ENCODE peak calls at places on chromosomes 5 and 9, in ten cellular contexts. One of them, this sample, is unnamed.
A peak's percentile ranks its signal among the peaks of the same experiment; 100 is the strongest.

GRCh38 chr9:36946653-36947052 is 87.4 kb downstream of the PAX5 start:
- DNase-seq in progenitor cell of endocrine pancreas: no peak
- DNase-seq in HEK293T: no peak
- DNase-seq in non-pigmented ciliary epithelial cell: no peak
- DNase-seq in fibroblast of mammary gland: peak; percentile 41
- DNase-seq in HuH-7.5: no peak
- DNase-seq in stimulated activated CD4-positive, alpha-beta T cell treated with anti-CD3 and anti-CD28 coated beads, Interleukin-15, amount 100 ng/mL, for 24 hours: no peak
- DNase-seq in HS-27A: no peak
- DNase-seq in adrenal gland: no peak
- DNase-seq in gastrocnemius medialis: no peak
- DNase-seq in this sample: peak; percentile 23

GRCh38 chr9:96491079-96491879 is 41.3 kb downstream of the HABP4 start:
- DNase-seq in fibroblast of mammary gland: no peak
- DNase-seq in adrenal gland: peak; percentile 82
- DNase-seq in stimulated activated CD4-positive, alpha-beta T cell treated with anti-CD3 and anti-CD28 coated beads, Interleukin-15, amount 100 ng/mL, for 24 hours: peak; percentile 39
- DNase-seq in HS-27A: no peak
- DNase-seq in HEK293T: no peak
- DNase-seq in progenitor cell of endocrine pancreas: no peak
- DNase-seq in non-pigmented ciliary epithelial cell: no peak
- DNase-seq in HuH-7.5: no peak
- DNase-seq in gastrocnemius medialis: no peak
- DNase-seq in this sample: no peak

GRCh38 chr5:76811214-76811613 is 7.6 kb upstream of the F2RL1 start:
- DNase-seq in stimulated activated CD4-positive, alpha-beta T cell treated with anti-CD3 and anti-CD28 coated beads, Interleukin-15, amount 100 ng/mL, for 24 hours: no peak
- DNase-seq in HuH-7.5: no peak
- DNase-seq in gastrocnemius medialis: no peak
- DNase-seq in non-pigmented ciliary epithelial cell: no peak
- DNase-seq in HS-27A: no peak
- DNase-seq in progenitor cell of endocrine pancreas: no peak
- DNase-seq in adrenal gland: no peak
- DNase-seq in HEK293T: no peak
- DNase-seq in fibroblast of mammary gland: peak; percentile 71
- DNase-seq in this sample: peak; percentile 79

GRCh38 chr9:120730661-120731514 is 16.6 kb upstream of the MEGF9 start:
- DNase-seq in HuH-7.5: peak; percentile 69
- DNase-seq in gastrocnemius medialis: no peak
- DNase-seq in adrenal gland: no peak
- DNase-seq in stimulated activated CD4-positive, alpha-beta T cell treated with anti-CD3 and anti-CD28 coated beads, Interleukin-15, amount 100 ng/mL, for 24 hours: no peak
- DNase-seq in non-pigmented ciliary epithelial cell: peak; percentile 93
- DNase-seq in HS-27A: peak; percentile 86
- DNase-seq in fibroblast of mammary gland: peak; percentile 86
- DNase-seq in HEK293T: no peak
- DNase-seq in progenitor cell of endocrine pancreas: no peak
- DNase-seq in this sample: peak; percentile 97

GRCh38 chr5:102388235-102388634 is 92.2 kb upstream of the SLCO4C1 start:
- DNase-seq in gastrocnemius medialis: no peak
- DNase-seq in HuH-7.5: no peak
- DNase-seq in stimulated activated CD4-positive, alpha-beta T cell treated with anti-CD3 and anti-CD28 coated beads, Interleukin-15, amount 100 ng/mL, for 24 hours: no peak
- DNase-seq in fibroblast of mammary gland: no peak
- DNase-seq in non-pigmented ciliary epithelial cell: no peak
- DNase-seq in adrenal gland: no peak
- DNase-seq in HS-27A: no peak
- DNase-seq in progenitor cell of endocrine pancreas: no peak
- DNase-seq in HEK293T: no peak
- DNase-seq in this sample: no peak

GRCh38 chr5:32029291-32029690 is 144.8 kb downstream of the GOLPH3 start:
- DNase-seq in HuH-7.5: no peak
- DNase-seq in HEK293T: no peak
- DNase-seq in gastrocnemius medialis: no peak
- DNase-seq in stimulated activated CD4-positive, alpha-beta T cell treated with anti-CD3 and anti-CD28 coated beads, Interleukin-15, amount 100 ng/mL, for 24 hours: no peak
- DNase-seq in fibroblast of mammary gland: peak; percentile 83
- DNase-seq in HS-27A: no peak
- DNase-seq in non-pigmented ciliary epithelial cell: no peak
- DNase-seq in adrenal gland: no peak
- DNase-seq in progenitor cell of endocrine pancreas: no peak
- DNase-seq in this sample: peak; percentile 87

GRCh38 chr5:143812085-143812705 is at the start of gene HMHB1:
- DNase-seq in HuH-7.5: no peak
- DNase-seq in stimulated activated CD4-positive, alpha-beta T cell treated with anti-CD3 and anti-CD28 coated beads, Interleukin-15, amount 100 ng/mL, for 24 hours: peak; percentile 12
- DNase-seq in HS-27A: no peak
- DNase-seq in fibroblast of mammary gland: no peak
- DNase-seq in HEK293T: no peak
- DNase-seq in adrenal gland: no peak
- DNase-seq in gastrocnemius medialis: no peak
- DNase-seq in non-pigmented ciliary epithelial cell: no peak
- DNase-seq in progenitor cell of endocrine pancreas: no peak
- DNase-seq in this sample: no peak

GRCh38 chr5:112492291-112492690 is 73.2 kb upstream of the EPB41L4A start:
- DNase-seq in progenitor cell of endocrine pancreas: no peak
- DNase-seq in adrenal gland: peak; percentile 73
- DNase-seq in HEK293T: peak; percentile 77
- DNase-seq in non-pigmented ciliary epithelial cell: no peak
- DNase-seq in fibroblast of mammary gland: peak; percentile 67
- DNase-seq in stimulated activated CD4-positive, alpha-beta T cell treated with anti-CD3 and anti-CD28 coated beads, Interleukin-15, amount 100 ng/mL, for 24 hours: peak; percentile 45
- DNase-seq in gastrocnemius medialis: no peak
- DNase-seq in HuH-7.5: peak; percentile 38
- DNase-seq in HS-27A: peak; percentile 11
- DNase-seq in this sample: peak; percentile 56

GRCh38 chr5:32710859-32711692 is at the start of gene NPR3:
- DNase-seq in non-pigmented ciliary epithelial cell: no peak
- DNase-seq in HS-27A: peak; percentile 46
- DNase-seq in HuH-7.5: no peak
- DNase-seq in gastrocnemius medialis: no peak
- DNase-seq in fibroblast of mammary gland: peak; percentile 40
- DNase-seq in progenitor cell of endocrine pancreas: no peak
- DNase-seq in stimulated activated CD4-positive, alpha-beta T cell treated with anti-CD3 and anti-CD28 coated beads, Interleukin-15, amount 100 ng/mL, for 24 hours: peak; percentile 16
- DNase-seq in adrenal gland: no peak
- DNase-seq in HEK293T: no peak
- DNase-seq in this sample: peak; percentile 15

GRCh38 chr9:76336027-76336426 is 58.2 kb downstream of the RFK start:
- DNase-seq in HuH-7.5: no peak
- DNase-seq in progenitor cell of endocrine pancreas: no peak
- DNase-seq in non-pigmented ciliary epithelial cell: no peak
- DNase-seq in fibroblast of mammary gland: no peak
- DNase-seq in HEK293T: no peak
- DNase-seq in HS-27A: no peak
- DNase-seq in gastrocnemius medialis: no peak
- DNase-seq in adrenal gland: no peak
- DNase-seq in stimulated activated CD4-positive, alpha-beta T cell treated with anti-CD3 and anti-CD28 coated beads, Interleukin-15, amount 100 ng/mL, for 24 hours: no peak
- DNase-seq in this sample: no peak

GRCh38 chr9:75803130-75803529 is 87.3 kb upstream of the PCSK5 start:
- DNase-seq in progenitor cell of endocrine pancreas: no peak
- DNase-seq in non-pigmented ciliary epithelial cell: peak; percentile 75
- DNase-seq in HS-27A: peak; percentile 36
- DNase-seq in adrenal gland: no peak
- DNase-seq in gastrocnemius medialis: no peak
- DNase-seq in HuH-7.5: no peak
- DNase-seq in stimulated activated CD4-positive, alpha-beta T cell treated with anti-CD3 and anti-CD28 coated beads, Interleukin-15, amount 100 ng/mL, for 24 hours: no peak
- DNase-seq in HEK293T: no peak
- DNase-seq in fibroblast of mammary gland: peak; percentile 71
- DNase-seq in this sample: peak; percentile 75

GRCh38 chr5:143924311-143924710 is 112.3 kb downstream of the HMHB1 start:
- DNase-seq in adrenal gland: no peak
- DNase-seq in fibroblast of mammary gland: peak; percentile 10
- DNase-seq in stimulated activated CD4-positive, alpha-beta T cell treated with anti-CD3 and anti-CD28 coated beads, Interleukin-15, amount 100 ng/mL, for 24 hours: no peak
- DNase-seq in HS-27A: no peak
- DNase-seq in non-pigmented ciliary epithelial cell: no peak
- DNase-seq in progenitor cell of endocrine pancreas: no peak
- DNase-seq in gastrocnemius medialis: no peak
- DNase-seq in HEK293T: no peak
- DNase-seq in HuH-7.5: no peak
- DNase-seq in this sample: no peak

GRCh38 chr5:134550271-134551214 is 25.1 kb downstream of the JADE2 start:
- DNase-seq in progenitor cell of endocrine pancreas: no peak
- DNase-seq in fibroblast of mammary gland: no peak
- DNase-seq in HS-27A: no peak
- DNase-seq in HuH-7.5: no peak
- DNase-seq in HEK293T: no peak
- DNase-seq in non-pigmented ciliary epithelial cell: no peak
- DNase-seq in gastrocnemius medialis: no peak
- DNase-seq in adrenal gland: peak; percentile 56
- DNase-seq in stimulated activated CD4-positive, alpha-beta T cell treated with anti-CD3 and anti-CD28 coated beads, Interleukin-15, amount 100 ng/mL, for 24 hours: no peak
- DNase-seq in this sample: no peak

GRCh38 chr5:99922386-99922785 is 612.8 kb upstream of the FAM174A start:
- DNase-seq in non-pigmented ciliary epithelial cell: no peak
- DNase-seq in adrenal gland: no peak
- DNase-seq in progenitor cell of endocrine pancreas: no peak
- DNase-seq in gastrocnemius medialis: no peak
- DNase-seq in HS-27A: no peak
- DNase-seq in HEK293T: no peak
- DNase-seq in fibroblast of mammary gland: no peak
- DNase-seq in stimulated activated CD4-positive, alpha-beta T cell treated with anti-CD3 and anti-CD28 coated beads, Interleukin-15, amount 100 ng/mL, for 24 hours: no peak
- DNase-seq in HuH-7.5: no peak
- DNase-seq in this sample: no peak

GRCh38 chr9:14030350-14030823 is 283.6 kb downstream of the NFIB start:
- DNase-seq in HS-27A: no peak
- DNase-seq in HEK293T: peak; percentile 36
- DNase-seq in fibroblast of mammary gland: peak; percentile 72
- DNase-seq in gastrocnemius medialis: peak; percentile 43
- DNase-seq in progenitor cell of endocrine pancreas: no peak
- DNase-seq in adrenal gland: no peak
- DNase-seq in HuH-7.5: no peak
- DNase-seq in stimulated activated CD4-positive, alpha-beta T cell treated with anti-CD3 and anti-CD28 coated beads, Interleukin-15, amount 100 ng/mL, for 24 hours: no peak
- DNase-seq in non-pigmented ciliary epithelial cell: no peak
- DNase-seq in this sample: no peak

GRCh38 chr5:149693482-149693881 is 36.6 kb upstream of the PPARGC1B start:
- DNase-seq in HEK293T: no peak
- DNase-seq in adrenal gland: no peak
- DNase-seq in progenitor cell of endocrine pancreas: no peak
- DNase-seq in non-pigmented ciliary epithelial cell: no peak
- DNase-seq in stimulated activated CD4-positive, alpha-beta T cell treated with anti-CD3 and anti-CD28 coated beads, Interleukin-15, amount 100 ng/mL, for 24 hours: no peak
- DNase-seq in HuH-7.5: no peak
- DNase-seq in fibroblast of mammary gland: no peak
- DNase-seq in gastrocnemius medialis: no peak
- DNase-seq in HS-27A: no peak
- DNase-seq in this sample: no peak

GRCh38 chr9:113558632-113559502 is 95.3 kb downstream of the RGS3 start:
- DNase-seq in fibroblast of mammary gland: peak; percentile 96
- DNase-seq in progenitor cell of endocrine pancreas: no peak
- DNase-seq in HuH-7.5: no peak
- DNase-seq in HEK293T: no peak
- DNase-seq in stimulated activated CD4-positive, alpha-beta T cell treated with anti-CD3 and anti-CD28 coated beads, Interleukin-15, amount 100 ng/mL, for 24 hours: no peak
- DNase-seq in adrenal gland: peak; percentile 99
- DNase-seq in non-pigmented ciliary epithelial cell: no peak
- DNase-seq in HS-27A: peak; percentile 33
- DNase-seq in gastrocnemius medialis: peak; percentile 38
- DNase-seq in this sample: no peak

GRCh38 chr9:106862946-106863740 is at the start of gene ZNF462:
- DNase-seq in HuH-7.5: peak; percentile 31
- DNase-seq in HS-27A: no peak
- DNase-seq in stimulated activated CD4-positive, alpha-beta T cell treated with anti-CD3 and anti-CD28 coated beads, Interleukin-15, amount 100 ng/mL, for 24 hours: no peak
- DNase-seq in progenitor cell of endocrine pancreas: no peak
- DNase-seq in adrenal gland: peak; percentile 86
- DNase-seq in fibroblast of mammary gland: peak; percentile 75
- DNase-seq in HEK293T: peak; percentile 22
- DNase-seq in gastrocnemius medialis: peak; percentile 37
- DNase-seq in non-pigmented ciliary epithelial cell: no peak
- DNase-seq in this sample: peak; percentile 72

GRCh38 chr5:100311811-100312210 is 223.4 kb upstream of the FAM174A start:
- DNase-seq in fibroblast of mammary gland: no peak
- DNase-seq in HEK293T: no peak
- DNase-seq in non-pigmented ciliary epithelial cell: no peak
- DNase-seq in HuH-7.5: no peak
- DNase-seq in gastrocnemius medialis: no peak
- DNase-seq in HS-27A: no peak
- DNase-seq in stimulated activated CD4-positive, alpha-beta T cell treated with anti-CD3 and anti-CD28 coated beads, Interleukin-15, amount 100 ng/mL, for 24 hours: no peak
- DNase-seq in progenitor cell of endocrine pancreas: no peak
- DNase-seq in adrenal gland: no peak
- DNase-seq in this sample: no peak

GRCh38 chr9:82513976-82514735 is 525.6 kb downstream of the SPATA31D1 start:
- DNase-seq in HS-27A: no peak
- DNase-seq in stimulated activated CD4-positive, alpha-beta T cell treated with anti-CD3 and anti-CD28 coated beads, Interleukin-15, amount 100 ng/mL, for 24 hours: no peak
- DNase-seq in HEK293T: no peak
- DNase-seq in adrenal gland: no peak
- DNase-seq in progenitor cell of endocrine pancreas: no peak
- DNase-seq in fibroblast of mammary gland: no peak
- DNase-seq in HuH-7.5: no peak
- DNase-seq in non-pigmented ciliary epithelial cell: no peak
- DNase-seq in gastrocnemius medialis: no peak
- DNase-seq in this sample: no peak

GRCh38 chr5:5605170-5605764 is 182.8 kb downstream of the ICE1 start:
- DNase-seq in progenitor cell of endocrine pancreas: no peak
- DNase-seq in HS-27A: no peak
- DNase-seq in stimulated activated CD4-positive, alpha-beta T cell treated with anti-CD3 and anti-CD28 coated beads, Interleukin-15, amount 100 ng/mL, for 24 hours: no peak
- DNase-seq in adrenal gland: peak; percentile 89
- DNase-seq in non-pigmented ciliary epithelial cell: no peak
- DNase-seq in HEK293T: no peak
- DNase-seq in HuH-7.5: no peak
- DNase-seq in gastrocnemius medialis: no peak
- DNase-seq in fibroblast of mammary gland: no peak
- DNase-seq in this sample: peak; percentile 49

GRCh38 chr9:133876836-133877235 is 115.3 kb downstream of the VAV2 start:
- DNase-seq in HuH-7.5: no peak
- DNase-seq in HS-27A: no peak
- DNase-seq in stimulated activated CD4-positive, alpha-beta T cell treated with anti-CD3 and anti-CD28 coated beads, Interleukin-15, amount 100 ng/mL, for 24 hours: no peak
- DNase-seq in adrenal gland: no peak
- DNase-seq in HEK293T: no peak
- DNase-seq in non-pigmented ciliary epithelial cell: no peak
- DNase-seq in gastrocnemius medialis: no peak
- DNase-seq in fibroblast of mammary gland: no peak
- DNase-seq in progenitor cell of endocrine pancreas: no peak
- DNase-seq in this sample: no peak

GRCh38 chr5:89769975-89770374 is 639.6 kb downstream of the CETN3 start:
- DNase-seq in non-pigmented ciliary epithelial cell: peak; percentile 69
- DNase-seq in stimulated activated CD4-positive, alpha-beta T cell treated with anti-CD3 and anti-CD28 coated beads, Interleukin-15, amount 100 ng/mL, for 24 hours: no peak
- DNase-seq in gastrocnemius medialis: no peak
- DNase-seq in HuH-7.5: no peak
- DNase-seq in progenitor cell of endocrine pancreas: no peak
- DNase-seq in HEK293T: no peak
- DNase-seq in fibroblast of mammary gland: peak; percentile 29
- DNase-seq in HS-27A: no peak
- DNase-seq in adrenal gland: no peak
- DNase-seq in this sample: peak; percentile 90

GRCh38 chr5:138829341-138829740 is 45.8 kb downstream of the LRRTM2 start:
- DNase-seq in stimulated activated CD4-positive, alpha-beta T cell treated with anti-CD3 and anti-CD28 coated beads, Interleukin-15, amount 100 ng/mL, for 24 hours: no peak
- DNase-seq in adrenal gland: no peak
- DNase-seq in non-pigmented ciliary epithelial cell: no peak
- DNase-seq in fibroblast of mammary gland: peak; percentile 76
- DNase-seq in HuH-7.5: no peak
- DNase-seq in HS-27A: no peak
- DNase-seq in progenitor cell of endocrine pancreas: no peak
- DNase-seq in HEK293T: no peak
- DNase-seq in gastrocnemius medialis: no peak
- DNase-seq in this sample: peak; percentile 40

GRCh38 chr5:67897431-67897830 is 318.1 kb upstream of the PIK3R1 start:
- DNase-seq in HEK293T: no peak
- DNase-seq in progenitor cell of endocrine pancreas: no peak
- DNase-seq in HS-27A: no peak
- DNase-seq in stimulated activated CD4-positive, alpha-beta T cell treated with anti-CD3 and anti-CD28 coated beads, Interleukin-15, amount 100 ng/mL, for 24 hours: no peak
- DNase-seq in HuH-7.5: no peak
- DNase-seq in adrenal gland: no peak
- DNase-seq in fibroblast of mammary gland: peak; percentile 31
- DNase-seq in gastrocnemius medialis: no peak
- DNase-seq in non-pigmented ciliary epithelial cell: no peak
- DNase-seq in this sample: no peak

GRCh38 chr9:89605181-89606048 is 603 bp downstream of the GADD45G start:
- DNase-seq in HuH-7.5: peak; percentile 46
- DNase-seq in HS-27A: no peak
- DNase-seq in non-pigmented ciliary epithelial cell: no peak
- DNase-seq in progenitor cell of endocrine pancreas: peak; percentile 27
- DNase-seq in stimulated activated CD4-positive, alpha-beta T cell treated with anti-CD3 and anti-CD28 coated beads, Interleukin-15, amount 100 ng/mL, for 24 hours: peak; percentile 77
- DNase-seq in gastrocnemius medialis: peak; percentile 57
- DNase-seq in HEK293T: peak; percentile 31
- DNase-seq in adrenal gland: peak; percentile 54
- DNase-seq in fibroblast of mammary gland: peak; percentile 52
- DNase-seq in this sample: no peak

GRCh38 chr5:154577449-154577848 is 99.4 kb upstream of the HAND1 start:
- DNase-seq in HuH-7.5: no peak
- DNase-seq in gastrocnemius medialis: no peak
- DNase-seq in fibroblast of mammary gland: no peak
- DNase-seq in stimulated activated CD4-positive, alpha-beta T cell treated with anti-CD3 and anti-CD28 coated beads, Interleukin-15, amount 100 ng/mL, for 24 hours: no peak
- DNase-seq in progenitor cell of endocrine pancreas: no peak
- DNase-seq in adrenal gland: no peak
- DNase-seq in HEK293T: no peak
- DNase-seq in non-pigmented ciliary epithelial cell: no peak
- DNase-seq in HS-27A: no peak
- DNase-seq in this sample: no peak

GRCh38 chr9:18343799-18344198 is 130.2 kb upstream of the ADAMTSL1 start:
- DNase-seq in HuH-7.5: no peak
- DNase-seq in gastrocnemius medialis: no peak
- DNase-seq in adrenal gland: no peak
- DNase-seq in HS-27A: no peak
- DNase-seq in HEK293T: no peak
- DNase-seq in stimulated activated CD4-positive, alpha-beta T cell treated with anti-CD3 and anti-CD28 coated beads, Interleukin-15, amount 100 ng/mL, for 24 hours: no peak
- DNase-seq in progenitor cell of endocrine pancreas: no peak
- DNase-seq in non-pigmented ciliary epithelial cell: no peak
- DNase-seq in fibroblast of mammary gland: peak; percentile 70
- DNase-seq in this sample: no peak